ENCODE peak calls at places on chromosome 11, in six cellular contexts. D is stimulated activated CD8-positive, alpha-beta memory T cell treated with anti-CD3 and anti-CD28 coated beads, Interleukin-15, amount 100 ng/mL, for 1 hour; J is NCI-H460; X is cardiac fibroblast; Q is posterior cingulate gyrus; U is cardiac muscle cell. R is an unnamed sample.

GRCh38 chr11:132284611-132285010 is 914.2 kb downstream of the NTM start:
- DNase-seq in D (no peak), J (no peak), X (no peak), Q (no peak), U (no peak), R (no peak)

GRCh38 chr11:111944139-111944538 is 7.0 kb downstream of the DIXDC1 start:
- DNase-seq in D (no peak), J (no peak), X (peak), Q (no peak), U (peak), R (no peak)

GRCh38 chr11:76837696-76838421 is 22.9 kb upstream of the ACER3 start:
- DNase-seq in D (no peak), J (no peak), X (no peak), Q (peak), U (no peak), R (no peak)

GRCh38 chr11:74770456-74770855 is 21.8 kb downstream of the RNF169 start:
- DNase-seq in D (no peak), J (no peak), X (peak), Q (no peak), U (peak), R (no peak)

GRCh38 chr11:1632053-1632714 is 2.6 kb downstream of the KRTAP5-5 start:
- DNase-seq in D (no peak), J (no peak), X (no peak), Q (peak), U (no peak), R (no peak)

GRCh38 chr11:28743101-28743550 is 634.9 kb downstream of the METTL15 start:
- DNase-seq in D (no peak), J (no peak), X (peak), Q (no peak), U (peak), R (no peak)

GRCh38 chr11:16817321-16817720 is 78.9 kb downstream of the C11orf58 start:
- DNase-seq in D (no peak), J (no peak), X (no peak), Q (peak), U (no peak), R (no peak)

GRCh38 chr11:125481531-125481930 is 14.5 kb downstream of the FEZ1 start:
- DNase-seq in D (no peak), J (no peak), X (no peak), Q (peak), U (no peak), R (peak)

GRCh38 chr11:123590296-123590912 is 64.0 kb downstream of the SCN3B start:
- DNase-seq in D (no peak), J (no peak), X (peak), Q (peak), U (peak), R (no peak)

GRCh38 chr11:130719516-130719915 is 196.8 kb downstream of the SNX19 start:
- DNase-seq in D (no peak), J (no peak), X (peak), Q (no peak), U (peak), R (no peak)

GRCh38 chr11:62879554-62879953 is 1.1 kb upstream of the SLC3A2 start:
- DNase-seq in D (no peak), J (no peak), X (peak), Q (no peak), U (peak), R (peak)

GRCh38 chr11:45450189-45450588 is 164.0 kb upstream of the SYT13 start:
- DNase-seq in D (no peak), J (no peak), X (peak), Q (no peak), U (peak), R (no peak)

GRCh38 chr11:66172146-66172545 is 96.3 kb upstream of the RAB1B start:
- DNase-seq in D (no peak), J (no peak), X (peak), Q (no peak), U (peak), R (no peak)

GRCh38 chr11:58506935-58507334 is 970 bp downstream of the OR5B21 start:
- DNase-seq in D (no peak), J (no peak), X (no peak), Q (no peak), U (no peak), R (no peak)